ENCODE peak calls at places on chromosomes 13 and 19, in ten cellular contexts. One of them, this sample, is unnamed.

GRCh38 chr19:12766051-12766521 is 9.3 kb downstream of the HOOK2 start:
- DNase-seq in NCI-H1092 treated with DMSO at 0.1 percent for 48 hours: peak; percentile 22
- DNase-seq in heart left ventricle: peak; percentile 77
- DNase-seq in hypothalamus: peak; percentile 72
- DNase-seq in RCC 7860: no peak
- DNase-seq in stimulated activated CD8-positive, alpha-beta memory T cell treated with anti-CD3 and anti-CD28 coated beads, Interleukin-4, amount 100 ng/mL, for 4 hours: no peak
- DNase-seq in osteoblast: peak; percentile 100
- DNase-seq in GM12891: peak; percentile 90
- DNase-seq in stimulated activated naive CD8-positive, alpha-beta T cell treated with anti-CD3 and anti-CD28 coated beads, Interleukin-15, amount 100 ng/mL, for 72 hours: peak; percentile 84
- DNase-seq in astrocyte of the cerebellum: no peak
- DNase-seq in this sample: peak; percentile 79

GRCh38 chr13:110583178-110583865 is 21.8 kb upstream of the RAB20 start:
- DNase-seq in NCI-H1092 treated with DMSO at 0.1 percent for 48 hours: no peak
- DNase-seq in heart left ventricle: no peak
- DNase-seq in hypothalamus: no peak
- DNase-seq in RCC 7860: no peak
- DNase-seq in stimulated activated CD8-positive, alpha-beta memory T cell treated with anti-CD3 and anti-CD28 coated beads, Interleukin-4, amount 100 ng/mL, for 4 hours: no peak
- DNase-seq in osteoblast: no peak
- DNase-seq in GM12891: no peak
- DNase-seq in stimulated activated naive CD8-positive, alpha-beta T cell treated with anti-CD3 and anti-CD28 coated beads, Interleukin-15, amount 100 ng/mL, for 72 hours: no peak
- DNase-seq in astrocyte of the cerebellum: no peak
- DNase-seq in this sample: no peak

GRCh38 chr19:49758292-49758691 is 4.8 kb downstream of the TSKS start:
- DNase-seq in NCI-H1092 treated with DMSO at 0.1 percent for 48 hours: no peak
- DNase-seq in heart left ventricle: no peak
- DNase-seq in hypothalamus: no peak
- DNase-seq in RCC 7860: peak; percentile 50
- DNase-seq in stimulated activated CD8-positive, alpha-beta memory T cell treated with anti-CD3 and anti-CD28 coated beads, Interleukin-4, amount 100 ng/mL, for 4 hours: no peak
- DNase-seq in osteoblast: peak; percentile 91
- DNase-seq in GM12891: no peak
- DNase-seq in stimulated activated naive CD8-positive, alpha-beta T cell treated with anti-CD3 and anti-CD28 coated beads, Interleukin-15, amount 100 ng/mL, for 72 hours: no peak
- DNase-seq in astrocyte of the cerebellum: peak; percentile 28
- DNase-seq in this sample: peak; percentile 42

GRCh38 chr19:10432736-10433130 is 12.4 kb downstream of the PDE4A start:
- DNase-seq in NCI-H1092 treated with DMSO at 0.1 percent for 48 hours: no peak
- DNase-seq in heart left ventricle: no peak
- DNase-seq in hypothalamus: no peak
- DNase-seq in RCC 7860: no peak
- DNase-seq in stimulated activated CD8-positive, alpha-beta memory T cell treated with anti-CD3 and anti-CD28 coated beads, Interleukin-4, amount 100 ng/mL, for 4 hours: no peak
- DNase-seq in osteoblast: peak; percentile 31
- DNase-seq in GM12891: no peak
- DNase-seq in stimulated activated naive CD8-positive, alpha-beta T cell treated with anti-CD3 and anti-CD28 coated beads, Interleukin-15, amount 100 ng/mL, for 72 hours: no peak
- DNase-seq in astrocyte of the cerebellum: no peak
- DNase-seq in this sample: no peak

GRCh38 chr19:7515471-7516226 is at the start of gene ZNF358:
- DNase-seq in NCI-H1092 treated with DMSO at 0.1 percent for 48 hours: peak; percentile 49
- DNase-seq in heart left ventricle: peak; percentile 84
- DNase-seq in hypothalamus: peak; percentile 82
- DNase-seq in RCC 7860: peak; percentile 26
- DNase-seq in stimulated activated CD8-positive, alpha-beta memory T cell treated with anti-CD3 and anti-CD28 coated beads, Interleukin-4, amount 100 ng/mL, for 4 hours: no peak
- DNase-seq in osteoblast: peak; percentile 100
- DNase-seq in GM12891: peak; percentile 92
- DNase-seq in stimulated activated naive CD8-positive, alpha-beta T cell treated with anti-CD3 and anti-CD28 coated beads, Interleukin-15, amount 100 ng/mL, for 72 hours: peak; percentile 59
- DNase-seq in astrocyte of the cerebellum: no peak
- DNase-seq in this sample: peak; percentile 69

GRCh38 chr19:14979498-14980255 is at the start of gene SLC1A6:
- DNase-seq in NCI-H1092 treated with DMSO at 0.1 percent for 48 hours: no peak
- DNase-seq in heart left ventricle: no peak
- DNase-seq in hypothalamus: no peak
- DNase-seq in RCC 7860: no peak
- DNase-seq in stimulated activated CD8-positive, alpha-beta memory T cell treated with anti-CD3 and anti-CD28 coated beads, Interleukin-4, amount 100 ng/mL, for 4 hours: no peak
- DNase-seq in osteoblast: peak; percentile 51
- DNase-seq in GM12891: no peak
- DNase-seq in stimulated activated naive CD8-positive, alpha-beta T cell treated with anti-CD3 and anti-CD28 coated beads, Interleukin-15, amount 100 ng/mL, for 72 hours: no peak
- DNase-seq in astrocyte of the cerebellum: no peak
- DNase-seq in this sample: no peak

GRCh38 chr13:48594080-48594815 is 59.5 kb upstream of the CYSLTR2 start:
- DNase-seq in NCI-H1092 treated with DMSO at 0.1 percent for 48 hours: no peak
- DNase-seq in heart left ventricle: no peak
- DNase-seq in hypothalamus: no peak
- DNase-seq in RCC 7860: no peak
- DNase-seq in stimulated activated CD8-positive, alpha-beta memory T cell treated with anti-CD3 and anti-CD28 coated beads, Interleukin-4, amount 100 ng/mL, for 4 hours: no peak
- DNase-seq in osteoblast: no peak
- DNase-seq in GM12891: no peak
- DNase-seq in stimulated activated naive CD8-positive, alpha-beta T cell treated with anti-CD3 and anti-CD28 coated beads, Interleukin-15, amount 100 ng/mL, for 72 hours: no peak
- DNase-seq in astrocyte of the cerebellum: no peak
- DNase-seq in this sample: no peak

GRCh38 chr13:23871616-23872220 is 17.5 kb downstream of the MIPEP start:
- DNase-seq in NCI-H1092 treated with DMSO at 0.1 percent for 48 hours: peak; percentile 26
- DNase-seq in heart left ventricle: no peak
- DNase-seq in hypothalamus: no peak
- DNase-seq in RCC 7860: peak; percentile 20
- DNase-seq in stimulated activated CD8-positive, alpha-beta memory T cell treated with anti-CD3 and anti-CD28 coated beads, Interleukin-4, amount 100 ng/mL, for 4 hours: no peak
- DNase-seq in osteoblast: peak; percentile 42
- DNase-seq in GM12891: no peak
- DNase-seq in stimulated activated naive CD8-positive, alpha-beta T cell treated with anti-CD3 and anti-CD28 coated beads, Interleukin-15, amount 100 ng/mL, for 72 hours: no peak
- DNase-seq in astrocyte of the cerebellum: peak; percentile 36
- DNase-seq in this sample: peak; percentile 58

GRCh38 chr13:102913924-102914628 is 68.2 kb downstream of the ERCC5 start:
- DNase-seq in NCI-H1092 treated with DMSO at 0.1 percent for 48 hours: no peak
- DNase-seq in heart left ventricle: no peak
- DNase-seq in hypothalamus: no peak
- DNase-seq in RCC 7860: no peak
- DNase-seq in stimulated activated CD8-positive, alpha-beta memory T cell treated with anti-CD3 and anti-CD28 coated beads, Interleukin-4, amount 100 ng/mL, for 4 hours: no peak
- DNase-seq in osteoblast: no peak
- DNase-seq in GM12891: no peak
- DNase-seq in stimulated activated naive CD8-positive, alpha-beta T cell treated with anti-CD3 and anti-CD28 coated beads, Interleukin-15, amount 100 ng/mL, for 72 hours: no peak
- DNase-seq in astrocyte of the cerebellum: peak; percentile 8
- DNase-seq in this sample: peak; percentile 55

GRCh38 chr19:51366999-51367564 is 894 bp upstream of the ETFB start:
- DNase-seq in NCI-H1092 treated with DMSO at 0.1 percent for 48 hours: no peak
- DNase-seq in heart left ventricle: peak; percentile 47
- DNase-seq in hypothalamus: no peak
- DNase-seq in RCC 7860: no peak
- DNase-seq in stimulated activated CD8-positive, alpha-beta memory T cell treated with anti-CD3 and anti-CD28 coated beads, Interleukin-4, amount 100 ng/mL, for 4 hours: no peak
- DNase-seq in osteoblast: peak; percentile 62
- DNase-seq in GM12891: no peak
- DNase-seq in stimulated activated naive CD8-positive, alpha-beta T cell treated with anti-CD3 and anti-CD28 coated beads, Interleukin-15, amount 100 ng/mL, for 72 hours: no peak
- DNase-seq in astrocyte of the cerebellum: no peak
- DNase-seq in this sample: no peak

GRCh38 chr13:112250788-112251445 is 125.2 kb upstream of the SPACA7 start:
- DNase-seq in NCI-H1092 treated with DMSO at 0.1 percent for 48 hours: no peak
- DNase-seq in heart left ventricle: no peak
- DNase-seq in hypothalamus: no peak
- DNase-seq in RCC 7860: no peak
- DNase-seq in stimulated activated CD8-positive, alpha-beta memory T cell treated with anti-CD3 and anti-CD28 coated beads, Interleukin-4, amount 100 ng/mL, for 4 hours: no peak
- DNase-seq in osteoblast: no peak
- DNase-seq in GM12891: no peak
- DNase-seq in stimulated activated naive CD8-positive, alpha-beta T cell treated with anti-CD3 and anti-CD28 coated beads, Interleukin-15, amount 100 ng/mL, for 72 hours: no peak
- DNase-seq in astrocyte of the cerebellum: no peak
- DNase-seq in this sample: no peak

GRCh38 chr19:3368441-3368795 is 2.0 kb downstream of the NFIC start:
- DNase-seq in NCI-H1092 treated with DMSO at 0.1 percent for 48 hours: no peak
- DNase-seq in heart left ventricle: no peak
- DNase-seq in hypothalamus: no peak
- DNase-seq in RCC 7860: no peak
- DNase-seq in stimulated activated CD8-positive, alpha-beta memory T cell treated with anti-CD3 and anti-CD28 coated beads, Interleukin-4, amount 100 ng/mL, for 4 hours: no peak
- DNase-seq in osteoblast: peak; percentile 86
- DNase-seq in GM12891: no peak
- DNase-seq in stimulated activated naive CD8-positive, alpha-beta T cell treated with anti-CD3 and anti-CD28 coated beads, Interleukin-15, amount 100 ng/mL, for 72 hours: no peak
- DNase-seq in astrocyte of the cerebellum: no peak
- DNase-seq in this sample: no peak

GRCh38 chr13:78201411-78201810 is 282.8 kb upstream of the EDNRB start:
- DNase-seq in NCI-H1092 treated with DMSO at 0.1 percent for 48 hours: no peak
- DNase-seq in heart left ventricle: no peak
- DNase-seq in hypothalamus: no peak
- DNase-seq in RCC 7860: no peak
- DNase-seq in stimulated activated CD8-positive, alpha-beta memory T cell treated with anti-CD3 and anti-CD28 coated beads, Interleukin-4, amount 100 ng/mL, for 4 hours: no peak
- DNase-seq in osteoblast: peak; percentile 21
- DNase-seq in GM12891: no peak
- DNase-seq in stimulated activated naive CD8-positive, alpha-beta T cell treated with anti-CD3 and anti-CD28 coated beads, Interleukin-15, amount 100 ng/mL, for 72 hours: no peak
- DNase-seq in astrocyte of the cerebellum: no peak
- DNase-seq in this sample: no peak

GRCh38 chr19:30339624-30340525 is 32.3 kb upstream of the ZNF536 start:
- DNase-seq in NCI-H1092 treated with DMSO at 0.1 percent for 48 hours: no peak
- DNase-seq in heart left ventricle: no peak
- DNase-seq in hypothalamus: no peak
- DNase-seq in RCC 7860: no peak
- DNase-seq in stimulated activated CD8-positive, alpha-beta memory T cell treated with anti-CD3 and anti-CD28 coated beads, Interleukin-4, amount 100 ng/mL, for 4 hours: no peak
- DNase-seq in osteoblast: no peak
- DNase-seq in GM12891: no peak
- DNase-seq in stimulated activated naive CD8-positive, alpha-beta T cell treated with anti-CD3 and anti-CD28 coated beads, Interleukin-15, amount 100 ng/mL, for 72 hours: no peak
- DNase-seq in astrocyte of the cerebellum: no peak
- DNase-seq in this sample: no peak